ENCODE peak calls at places on chromosome 17, in ten cellular contexts. A, E, Z, J, U, I, O, R, M and W are unnamed samples.

GRCh38 chr17:58492238-58493121 is 4.3 kb upstream of the HSF5 start:
- DNase-seq in A (peak), E (no peak), Z (no peak), J (no peak), U (no peak), I (no peak), O (no peak), R (no peak), M (no peak), W (no peak)

GRCh38 chr17:63519972-63520882 is 2.9 kb upstream of the KCNH6 start:
- DNase-seq in A (no peak), E (no peak), Z (no peak), J (no peak), U (no peak), I (no peak), O (no peak), R (no peak), M (no peak), W (peak)

GRCh38 chr17:45973099-45973838 is 25.8 kb upstream of the STH start:
- DNase-seq in A (no peak), E (no peak), Z (no peak), J (no peak), U (no peak), I (no peak), O (no peak), R (no peak), M (no peak), W (no peak)

GRCh38 chr17:9356488-9356911 is 219.1 kb downstream of the STX8 start:
- DNase-seq in A (no peak), E (no peak), Z (no peak), J (no peak), U (no peak), I (no peak), O (no peak), R (no peak), M (no peak), W (no peak)

GRCh38 chr17:40960144-40960543 is 6.6 kb downstream of the KRT39 start:
- DNase-seq in A (no peak), E (no peak), Z (no peak), J (no peak), U (no peak), I (no peak), O (no peak), R (no peak), M (no peak), W (no peak)

GRCh38 chr17:2385240-2386202 is 15.3 kb downstream of the MNT start:
- DNase-seq in A (no peak), E (no peak), Z (no peak), J (no peak), U (no peak), I (no peak), O (no peak), R (no peak), M (no peak), W (no peak)

GRCh38 chr17:68353121-68353521 is 61.8 kb downstream of the ARSG start:
- DNase-seq in A (peak), E (no peak), Z (no peak), J (no peak), U (no peak), I (peak), O (peak), R (no peak), M (no peak), W (no peak)

GRCh38 chr17:64641499-64641898 is 20.6 kb downstream of the SMURF2 start:
- DNase-seq in A (no peak), E (no peak), Z (peak), J (no peak), U (no peak), I (no peak), O (no peak), R (peak), M (peak), W (peak)

GRCh38 chr17:5033352-5034015 is 1.7 kb downstream of the SLC52A1 start:
- DNase-seq in A (no peak), E (no peak), Z (no peak), J (no peak), U (no peak), I (no peak), O (no peak), R (no peak), M (no peak), W (no peak)

GRCh38 chr17:75487351-75488070 is 27.8 kb downstream of the CASKIN2 start:
- DNase-seq in A (no peak), E (peak), Z (no peak), J (no peak), U (no peak), I (no peak), O (no peak), R (no peak), M (no peak), W (no peak)

GRCh38 chr17:82065638-82066303 is at the start of gene DUS1L:
- DNase-seq in A (no peak), E (peak), Z (peak), J (peak), U (peak), I (peak), O (peak), R (peak), M (peak), W (peak)

GRCh38 chr17:8382052-8382879 is 727 bp downstream of the RPL26 start:
- DNase-seq in A (no peak), E (no peak), Z (peak), J (no peak), U (no peak), I (no peak), O (no peak), R (no peak), M (no peak), W (no peak)

GRCh38 chr17:33163827-33164555 is 129.1 kb downstream of the ASIC2 start:
- DNase-seq in A (no peak), E (no peak), Z (no peak), J (no peak), U (no peak), I (no peak), O (no peak), R (peak), M (no peak), W (no peak)

GRCh38 chr17:58667934-58668597 is 23.8 kb downstream of the TEX14 start:
- DNase-seq in A (peak), E (no peak), Z (peak), J (no peak), U (no peak), I (no peak), O (no peak), R (no peak), M (no peak), W (peak)